ENCODE peak calls at places on chromosomes 13 and 19, in four cellular contexts. V is stomach, R is brain microvascular endothelial cell, E is A673. G is an unnamed sample.

GRCh38 chr19:3554254-3555083 is 2.9 kb downstream of the MFSD12 start:
- DNase-seq in V (no peak), E (no peak), R (no peak), G (no peak)

GRCh38 chr13:20441879-20442278 is 83.8 kb downstream of the CRYL1 start:
- DNase-seq in E (peak), V (no peak), R (no peak), G (no peak)

GRCh38 chr13:24706886-24707585 is 26.8 kb downstream of the ATP12A start:
- DNase-seq in V (no peak), R (no peak), E (no peak), G (no peak)

GRCh38 chr13:46641274-46642081 is 88.5 kb downstream of the LRCH1 start:
- DNase-seq in V (peak), R (no peak), E (no peak), G (no peak)

GRCh38 chr13:71149498-71150363 is 717.3 kb downstream of the DACH1 start:
- DNase-seq in V (peak), R (no peak), E (no peak), G (no peak)

GRCh38 chr13:101291216-101291615 is 125.1 kb downstream of the NALCN start:
- DNase-seq in E (no peak), R (no peak), V (no peak), G (no peak)

GRCh38 chr13:58134525-58134924 is 503.0 kb downstream of the PCDH17 start:
- DNase-seq in V (no peak), E (no peak), R (no peak), G (no peak)

GRCh38 chr13:40681341-40682051 is 15.1 kb upstream of the FOXO1 start:
- DNase-seq in V (no peak), E (no peak), R (no peak), G (no peak)

GRCh38 chr19:2270572-2271515 is 11.1 kb downstream of the PEAK3 start:
- DNase-seq in E (peak), R (peak), V (peak), G (peak)

GRCh38 chr19:34507414-34508067 is 26.0 kb downstream of the WTIP start:
- DNase-seq in E (no peak), V (no peak), R (no peak), G (no peak)

GRCh38 chr19:831407-832369 is 4.1 kb downstream of the AZU1 start:
- DNase-seq in R (no peak), V (no peak), E (no peak), G (no peak)

GRCh38 chr13:51066091-51066831 is 44.8 kb downstream of the C13orf42 start:
- DNase-seq in V (no peak), R (peak), E (no peak), G (no peak)
- TF ChIP-seq CTCF in V (no peak), R (no peak), E (no peak), G (no peak)

DNA sequence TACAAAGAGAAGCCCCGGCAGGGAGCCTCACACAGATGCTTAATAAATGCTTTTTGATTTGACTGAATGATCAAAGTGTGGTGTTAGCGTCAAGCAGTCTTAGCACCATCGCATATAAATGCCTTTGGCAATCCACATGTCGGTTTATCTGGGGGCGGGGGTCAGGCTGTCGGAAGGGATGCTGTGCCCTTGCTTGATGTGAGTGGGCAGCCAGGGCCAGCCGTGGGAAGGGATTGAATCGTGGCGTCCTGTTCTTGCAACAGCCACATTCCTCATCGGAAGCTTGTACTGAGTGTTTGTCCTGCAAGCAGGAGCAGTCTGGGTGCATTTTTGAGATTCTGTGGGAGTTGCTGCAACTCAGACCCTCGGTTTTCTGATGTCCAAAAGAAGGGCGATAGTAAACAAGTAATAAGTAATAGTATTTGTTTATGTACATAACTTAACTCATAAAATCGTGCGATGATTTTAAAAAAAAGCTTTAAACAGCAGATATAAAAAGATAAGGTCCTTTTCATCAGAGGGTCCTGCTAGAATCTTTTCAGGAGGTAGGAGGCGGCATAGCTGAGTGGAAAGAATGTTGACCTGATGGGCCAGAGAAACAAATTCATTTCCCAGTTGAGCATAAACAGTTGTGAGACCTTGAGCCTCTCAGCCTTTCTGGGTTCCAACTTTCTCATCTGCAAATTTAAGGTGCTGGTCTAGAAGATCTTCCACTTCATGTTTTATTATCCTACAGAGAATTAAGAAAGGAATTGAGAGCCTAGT is 173.3 kb downstream of the LACC1 start:
- DNase-seq in V (no peak), R (peak), E (no peak), G (peak)
- TF ChIP-seq CTCF in V (no peak), R (peak), E (no peak), G (peak)

DNA sequence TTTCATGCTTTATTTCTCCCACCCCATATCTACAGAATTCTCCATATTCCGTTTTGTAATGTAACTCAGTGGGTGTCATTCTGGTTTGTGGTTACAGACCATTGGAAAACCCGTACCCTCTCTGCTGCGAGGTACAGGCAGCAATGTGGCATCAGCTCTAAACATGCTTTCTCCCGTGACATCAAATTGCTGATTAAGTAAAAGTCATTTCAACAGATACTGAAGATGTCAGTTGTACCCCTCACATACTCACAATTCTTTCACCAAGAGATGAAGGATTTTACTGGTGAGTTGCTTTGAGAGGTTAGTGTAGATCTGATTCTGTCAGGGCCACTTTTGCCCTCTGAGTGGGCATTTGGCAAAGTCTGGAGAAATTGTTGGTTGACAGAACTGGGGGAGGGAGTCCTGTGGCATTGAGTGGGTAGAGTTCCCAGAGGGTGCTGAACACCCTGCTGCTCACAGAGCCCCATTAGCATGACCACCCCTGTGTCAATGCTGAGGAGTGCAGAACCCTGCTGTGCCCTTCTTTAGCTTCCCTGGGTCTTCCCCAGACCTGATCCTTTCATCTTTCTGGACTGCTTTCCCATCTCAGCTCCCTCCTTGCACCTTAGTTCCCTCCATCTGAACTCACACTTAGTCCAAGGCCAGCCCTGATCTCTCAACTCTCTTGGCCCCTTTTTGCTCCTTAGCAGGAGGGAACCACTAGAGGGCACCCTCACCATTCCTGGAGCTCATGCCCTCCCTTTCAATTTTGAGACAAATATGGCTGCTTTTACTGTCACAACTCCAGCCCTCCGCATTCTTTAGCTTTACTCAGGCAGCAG is 39.9 kb upstream of the CEACAM8 start:
- DNase-seq in V (peak), R (peak), E (peak), G (peak)
- TF ChIP-seq CTCF in V (no peak), R (peak), E (peak), G (peak)

DNA sequence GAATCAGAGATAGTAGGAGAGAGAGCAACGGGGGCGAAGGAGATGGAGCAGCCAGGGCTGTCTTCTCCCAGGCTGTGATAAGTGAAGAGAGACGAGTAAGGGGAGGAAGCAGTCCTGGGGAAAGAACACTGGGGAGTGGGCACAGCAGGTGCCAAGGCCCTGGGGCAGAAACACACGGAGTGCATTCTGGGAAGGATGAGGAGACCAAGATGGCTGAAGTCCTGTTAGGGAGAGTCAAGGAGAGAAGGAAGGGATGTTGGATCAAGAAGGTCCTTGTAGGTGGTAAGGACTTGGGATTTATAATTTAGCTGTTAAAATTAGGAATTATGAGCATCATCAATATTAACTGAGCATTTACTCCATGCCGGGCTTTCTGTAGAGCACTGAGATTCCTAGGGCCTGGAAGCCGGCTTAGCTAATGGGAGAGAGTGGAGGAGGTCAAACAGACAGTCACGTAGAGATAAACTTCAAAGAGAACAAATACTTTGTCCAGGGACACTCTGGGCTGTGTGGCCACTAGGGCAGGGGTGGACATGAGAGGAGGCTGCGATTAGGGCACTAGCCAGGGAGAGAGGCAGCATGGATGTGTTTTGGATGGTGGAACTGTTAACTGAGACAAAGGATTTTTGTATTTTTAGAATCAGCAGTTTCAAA is 134.2 kb upstream of the PEG3 start:
- DNase-seq in V (no peak), R (no peak), E (no peak), G (no peak)
- TF ChIP-seq CTCF in V (no peak), R (no peak), E (no peak), G (no peak)

DNA sequence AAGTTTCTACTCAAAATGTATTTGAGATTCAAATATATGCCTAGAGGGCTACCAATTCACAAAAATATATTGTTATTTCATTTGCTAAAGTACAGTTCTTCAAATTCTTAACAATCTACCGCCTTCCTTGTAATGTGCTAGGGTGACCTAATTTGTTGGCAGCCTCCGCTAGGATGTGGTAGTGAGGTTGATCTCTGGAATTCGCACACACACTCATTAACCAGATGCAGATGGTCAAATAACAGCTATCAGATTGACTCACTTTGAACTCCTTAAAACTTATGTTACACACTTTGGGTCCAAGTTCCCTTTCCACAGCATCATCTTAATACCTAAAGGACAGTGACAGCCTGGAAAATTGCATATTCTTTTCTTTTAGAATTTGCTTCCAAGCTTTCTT is 367.3 kb downstream of the DCT start:
- DNase-seq in E (peak), V (no peak), R (peak), G (no peak)
- TF ChIP-seq CTCF in E (no peak), V (no peak), R (no peak), G (no peak)

GRCh38 chr13:36131215-36131930 is at the start of gene DCLK1:
- DNase-seq in E (peak), R (peak), V (peak), G (no peak)

GRCh38 chr13:36129539-36129938 is 1.6 kb downstream of the DCLK1 start:
- DNase-seq in E (no peak), R (no peak), V (no peak), G (no peak)

GRCh38 chr13:36131931-36132297 is 732 bp upstream of the DCLK1 start:
- DNase-seq in R (peak), V (no peak), E (no peak), G (no peak)

GRCh38 chr13:36130168-36130541 is 1.0 kb downstream of the DCLK1 start:
- DNase-seq in V (no peak), E (no peak), R (no peak), G (no peak)

GRCh38 chr13:36130542-36131214 is 504 bp downstream of the DCLK1 start:
- DNase-seq in R (no peak), V (no peak), E (peak), G (no peak)
- TF ChIP-seq CTCF in R (no peak), V (no peak), E (no peak), G (no peak)

DNA sequence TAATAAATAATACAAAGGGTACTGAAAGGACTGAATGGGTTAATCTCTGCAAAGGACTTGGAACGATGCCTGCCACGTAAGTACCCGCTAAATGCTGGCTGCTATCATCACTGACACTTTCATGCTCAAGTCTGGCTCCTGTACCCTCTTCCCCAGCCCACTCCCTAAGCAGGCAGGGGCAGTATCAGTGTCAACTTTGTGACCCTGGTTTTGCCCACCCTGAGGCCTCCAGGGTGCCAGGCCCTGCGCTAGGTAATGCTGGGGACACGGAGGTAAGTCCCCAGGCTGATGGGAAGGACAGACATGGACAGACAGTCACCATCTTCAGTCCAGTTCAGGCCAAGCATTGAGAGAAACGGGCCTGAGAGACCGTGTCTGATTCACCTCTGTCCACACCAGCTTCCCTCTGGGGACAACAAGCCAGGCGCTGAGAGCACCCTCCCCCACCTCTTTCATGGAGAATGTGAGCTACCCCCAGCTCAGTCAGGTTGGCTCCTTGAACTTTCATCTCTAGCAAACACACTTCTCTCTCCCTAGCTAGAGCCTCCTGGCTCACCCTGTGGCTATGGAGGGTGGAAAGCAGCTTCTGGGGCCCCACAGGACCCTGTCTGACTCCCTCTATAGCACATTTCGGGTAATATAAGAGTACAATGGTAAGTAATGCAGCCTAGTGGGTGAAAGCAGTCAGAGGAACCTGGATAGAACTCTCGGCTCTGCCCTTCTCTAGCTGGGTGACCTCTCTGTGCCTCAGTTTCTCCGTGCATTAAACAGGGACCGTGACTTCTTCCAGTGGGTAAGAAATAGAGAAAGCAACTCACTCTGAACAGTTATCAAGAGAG is 758 bp downstream of the ETFB start:
- DNase-seq in V (peak), E (peak), R (peak), G (peak)
- TF ChIP-seq CTCF in V (no peak), E (no peak), R (peak), G (no peak)

G was measured in Caco-2.